ENCODE peak calls at places on chromosomes 13 and 19, in eight cellular contexts. One of them, this sample, is unnamed.

GRCh38 chr13:109787135-109787954 is 962 bp upstream of the IRS2 start:
- DNase-seq in uterus: peak
- DNase-seq in Peyer's patch: no peak
- DNase-seq in tibial artery: no peak
- DNase-seq in CD8-positive, alpha-beta T cell: no peak
- DNase-seq in glutamatergic neuron: peak
- DNase-seq in fibroblast of mammary gland: peak
- DNase-seq in pancreas: peak
- DNase-seq in this sample: no peak

GRCh38 chr19:34332027-34332786 is 32.8 kb upstream of the GPI start:
- DNase-seq in CD8-positive, alpha-beta T cell: no peak
- DNase-seq in fibroblast of mammary gland: no peak
- DNase-seq in pancreas: no peak
- DNase-seq in uterus: no peak
- DNase-seq in glutamatergic neuron: no peak
- DNase-seq in Peyer's patch: no peak
- DNase-seq in tibial artery: no peak
- DNase-seq in this sample: no peak

GRCh38 chr13:34038326-34039068 is 220.5 kb downstream of the RFC3 start:
- DNase-seq in uterus: no peak
- DNase-seq in glutamatergic neuron: no peak
- DNase-seq in pancreas: no peak
- DNase-seq in Peyer's patch: no peak
- DNase-seq in fibroblast of mammary gland: no peak
- DNase-seq in CD8-positive, alpha-beta T cell: no peak
- DNase-seq in tibial artery: no peak
- DNase-seq in this sample: no peak

GRCh38 chr19:38714354-38714778 is 29.9 kb downstream of the CAPN12 start:
- DNase-seq in tibial artery: no peak
- DNase-seq in glutamatergic neuron: no peak
- DNase-seq in Peyer's patch: no peak
- DNase-seq in pancreas: no peak
- DNase-seq in fibroblast of mammary gland: no peak
- DNase-seq in CD8-positive, alpha-beta T cell: no peak
- DNase-seq in uterus: no peak
- DNase-seq in this sample: no peak

GRCh38 chr19:18839465-18840287 is 7.9 kb downstream of the UPF1 start:
- DNase-seq in CD8-positive, alpha-beta T cell: no peak
- DNase-seq in tibial artery: no peak
- DNase-seq in uterus: no peak
- DNase-seq in pancreas: no peak
- DNase-seq in Peyer's patch: no peak
- DNase-seq in fibroblast of mammary gland: no peak
- DNase-seq in glutamatergic neuron: no peak
- DNase-seq in this sample: no peak

GRCh38 chr13:33904431-33904830 is 86.5 kb downstream of the RFC3 start:
- DNase-seq in CD8-positive, alpha-beta T cell: no peak
- DNase-seq in tibial artery: no peak
- DNase-seq in pancreas: no peak
- DNase-seq in uterus: no peak
- DNase-seq in fibroblast of mammary gland: no peak
- DNase-seq in Peyer's patch: no peak
- DNase-seq in glutamatergic neuron: no peak
- DNase-seq in this sample: no peak

GRCh38 chr13:35514801-35515502 is 38.5 kb upstream of the MAB21L1 start:
- DNase-seq in CD8-positive, alpha-beta T cell: no peak
- DNase-seq in tibial artery: no peak
- DNase-seq in Peyer's patch: no peak
- DNase-seq in glutamatergic neuron: no peak
- DNase-seq in uterus: no peak
- DNase-seq in pancreas: no peak
- DNase-seq in fibroblast of mammary gland: no peak
- DNase-seq in this sample: no peak

GRCh38 chr19:9808855-9809646 is 9.8 kb downstream of the FBXL12 start:
- DNase-seq in CD8-positive, alpha-beta T cell: no peak
- DNase-seq in uterus: no peak
- DNase-seq in tibial artery: no peak
- DNase-seq in pancreas: no peak
- DNase-seq in fibroblast of mammary gland: no peak
- DNase-seq in glutamatergic neuron: no peak
- DNase-seq in Peyer's patch: no peak
- DNase-seq in this sample: no peak

GRCh38 chr13:63307239-63307638 is 1891.6 kb upstream of the PCDH20 start:
- DNase-seq in fibroblast of mammary gland: no peak
- DNase-seq in tibial artery: no peak
- DNase-seq in Peyer's patch: no peak
- DNase-seq in glutamatergic neuron: no peak
- DNase-seq in uterus: no peak
- DNase-seq in CD8-positive, alpha-beta T cell: no peak
- DNase-seq in pancreas: no peak
- DNase-seq in this sample: no peak

GRCh38 chr13:45370922-45371406 is 30.0 kb upstream of the TPT1 start:
- DNase-seq in Peyer's patch: peak
- DNase-seq in tibial artery: peak
- DNase-seq in glutamatergic neuron: peak
- DNase-seq in pancreas: peak
- DNase-seq in uterus: peak
- DNase-seq in CD8-positive, alpha-beta T cell: peak
- DNase-seq in fibroblast of mammary gland: peak
- DNase-seq in this sample: peak
- TF ChIP-seq CTCF in Peyer's patch: peak
- TF ChIP-seq CTCF in tibial artery: peak
- TF ChIP-seq CTCF in glutamatergic neuron: peak
- TF ChIP-seq CTCF in pancreas: peak
- TF ChIP-seq CTCF in uterus: peak
- TF ChIP-seq CTCF in CD8-positive, alpha-beta T cell: peak
- TF ChIP-seq CTCF in fibroblast of mammary gland: peak
- TF ChIP-seq CTCF in this sample: peak

GRCh38 chr13:45464141-45464686 is 525 bp upstream of the COG3 start:
- DNase-seq in glutamatergic neuron: no peak
- DNase-seq in Peyer's patch: no peak
- DNase-seq in uterus: peak
- DNase-seq in pancreas: peak
- DNase-seq in CD8-positive, alpha-beta T cell: no peak
- DNase-seq in fibroblast of mammary gland: no peak
- DNase-seq in tibial artery: no peak
- DNase-seq in this sample: no peak
- TF ChIP-seq CTCF in glutamatergic neuron: peak
- TF ChIP-seq CTCF in Peyer's patch: no peak
- TF ChIP-seq CTCF in uterus: peak
- TF ChIP-seq CTCF in pancreas: no peak
- TF ChIP-seq CTCF in CD8-positive, alpha-beta T cell: peak
- TF ChIP-seq CTCF in fibroblast of mammary gland: no peak
- TF ChIP-seq CTCF in tibial artery: no peak
- TF ChIP-seq CTCF in this sample: peak

GRCh38 chr19:16661480-16662034 is 618 bp downstream of the TMEM38A start:
- DNase-seq in uterus: peak
- DNase-seq in fibroblast of mammary gland: no peak
- DNase-seq in CD8-positive, alpha-beta T cell: no peak
- DNase-seq in pancreas: peak
- DNase-seq in glutamatergic neuron: peak
- DNase-seq in Peyer's patch: peak
- DNase-seq in tibial artery: peak
- DNase-seq in this sample: no peak

GRCh38 chr19:16659464-16659831 is 496 bp downstream of the SMIM7 start:
- DNase-seq in pancreas: no peak
- DNase-seq in uterus: no peak
- DNase-seq in CD8-positive, alpha-beta T cell: no peak
- DNase-seq in tibial artery: no peak
- DNase-seq in Peyer's patch: no peak
- DNase-seq in glutamatergic neuron: no peak
- DNase-seq in fibroblast of mammary gland: no peak
- DNase-seq in this sample: no peak

GRCh38 chr19:16660763-16661479 is at the start of gene TMEM38A:
- DNase-seq in pancreas: peak
- DNase-seq in uterus: peak
- DNase-seq in Peyer's patch: peak
- DNase-seq in CD8-positive, alpha-beta T cell: peak
- DNase-seq in tibial artery: peak
- DNase-seq in fibroblast of mammary gland: no peak
- DNase-seq in glutamatergic neuron: peak
- DNase-seq in this sample: peak

GRCh38 chr19:16657384-16657783 is 2.6 kb downstream of the SMIM7 start:
- DNase-seq in fibroblast of mammary gland: no peak
- DNase-seq in CD8-positive, alpha-beta T cell: no peak
- DNase-seq in tibial artery: no peak
- DNase-seq in glutamatergic neuron: no peak
- DNase-seq in uterus: no peak
- DNase-seq in pancreas: no peak
- DNase-seq in Peyer's patch: no peak
- DNase-seq in this sample: no peak

DNA sequence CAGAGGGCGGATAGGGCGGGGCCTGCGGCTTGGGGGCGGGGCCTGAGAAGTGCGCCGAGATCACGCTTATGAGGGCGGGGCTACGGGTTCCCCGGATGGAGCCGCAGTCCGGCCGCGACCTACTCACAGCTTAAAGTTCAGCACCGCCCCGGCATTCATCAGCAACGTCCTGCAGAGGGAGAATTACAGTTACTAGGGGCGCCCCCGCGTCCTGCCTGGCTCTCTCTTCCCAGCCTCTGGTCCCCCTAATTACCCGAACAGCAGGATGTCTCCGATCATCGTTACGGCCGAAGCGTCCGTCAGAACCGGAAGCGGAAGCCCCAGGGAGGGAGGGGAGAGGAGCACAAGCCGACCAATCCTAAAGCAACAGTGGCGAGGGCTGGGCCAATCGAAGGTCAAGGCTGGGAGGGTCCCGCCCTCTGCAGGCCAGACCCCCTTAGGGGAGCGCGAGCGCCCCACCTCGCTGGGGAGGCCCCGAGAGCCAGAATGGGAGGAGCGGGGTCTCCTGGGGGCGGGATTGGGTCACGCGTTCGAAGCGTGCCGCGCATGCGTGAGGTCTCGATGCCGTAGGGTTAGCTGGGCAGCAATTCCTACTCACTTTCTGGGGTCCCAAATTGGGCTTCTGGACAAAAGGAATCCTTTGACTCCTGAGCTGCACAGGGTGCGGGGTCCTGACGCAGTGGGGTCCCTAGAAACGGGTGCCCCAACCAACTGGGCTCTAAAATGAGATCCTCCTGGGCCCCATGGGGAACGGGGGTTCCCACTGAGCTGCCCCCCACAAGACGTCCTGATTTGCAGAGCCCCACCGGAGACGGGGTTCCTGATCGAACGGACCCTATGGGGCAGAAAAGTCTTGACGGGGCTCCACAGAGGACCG is at the start of gene SMIM7:
- DNase-seq in tibial artery: peak
- DNase-seq in Peyer's patch: peak
- DNase-seq in uterus: peak
- DNase-seq in glutamatergic neuron: peak
- DNase-seq in CD8-positive, alpha-beta T cell: peak
- DNase-seq in fibroblast of mammary gland: peak
- DNase-seq in pancreas: peak
- DNase-seq in this sample: peak
- TF ChIP-seq CTCF in tibial artery: no peak
- TF ChIP-seq CTCF in Peyer's patch: peak
- TF ChIP-seq CTCF in uterus: no peak
- TF ChIP-seq CTCF in glutamatergic neuron: peak
- TF ChIP-seq CTCF in CD8-positive, alpha-beta T cell: no peak
- TF ChIP-seq CTCF in fibroblast of mammary gland: no peak
- TF ChIP-seq CTCF in pancreas: no peak
- TF ChIP-seq CTCF in this sample: no peak

DNA sequence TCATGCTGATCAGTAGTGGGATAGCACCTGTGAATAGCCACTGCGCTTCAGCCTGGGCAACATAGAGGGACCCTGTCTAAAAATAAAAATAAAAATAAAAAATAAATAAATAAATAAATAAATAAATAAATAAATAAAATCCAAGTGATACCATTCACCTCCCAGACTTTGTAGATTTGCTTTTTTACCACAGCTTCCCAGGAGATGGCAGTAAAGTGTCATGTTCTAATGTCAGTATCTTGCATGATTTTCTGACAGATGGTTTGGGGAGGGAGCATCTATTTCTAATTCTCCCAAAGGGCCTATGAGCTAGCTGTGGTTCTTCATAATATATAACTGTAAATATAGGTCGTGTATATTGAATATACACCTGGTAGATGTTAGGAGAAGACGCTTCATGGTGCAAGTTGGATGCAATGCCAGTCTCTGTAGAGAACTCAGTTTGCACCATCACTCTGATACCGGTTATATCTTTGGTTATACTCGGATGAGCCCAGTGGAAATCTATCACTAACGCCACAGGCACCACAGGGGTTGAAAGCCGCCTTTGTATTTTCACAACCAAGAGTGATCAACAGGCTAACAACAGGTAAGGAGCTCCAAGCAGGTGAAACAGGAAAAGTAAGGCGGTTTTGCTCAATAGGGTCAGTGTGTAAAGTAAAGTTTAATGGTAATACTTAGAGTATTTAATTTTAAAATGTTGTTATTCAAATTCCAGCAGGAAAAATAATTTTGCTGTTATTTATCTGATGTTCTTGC is 13.9 kb downstream of the APLP1 start:
- DNase-seq in uterus: peak
- DNase-seq in pancreas: no peak
- DNase-seq in tibial artery: no peak
- DNase-seq in Peyer's patch: no peak
- DNase-seq in fibroblast of mammary gland: peak
- DNase-seq in CD8-positive, alpha-beta T cell: no peak
- DNase-seq in glutamatergic neuron: no peak
- DNase-seq in this sample: no peak
- TF ChIP-seq CTCF in uterus: peak
- TF ChIP-seq CTCF in pancreas: peak
- TF ChIP-seq CTCF in tibial artery: peak
- TF ChIP-seq CTCF in Peyer's patch: peak
- TF ChIP-seq CTCF in fibroblast of mammary gland: peak
- TF ChIP-seq CTCF in CD8-positive, alpha-beta T cell: peak
- TF ChIP-seq CTCF in glutamatergic neuron: peak
- TF ChIP-seq CTCF in this sample: peak

GRCh38 chr19:49489601-49490167 is 2.3 kb downstream of the RPL13A start:
- DNase-seq in Peyer's patch: peak
- DNase-seq in fibroblast of mammary gland: peak
- DNase-seq in CD8-positive, alpha-beta T cell: no peak
- DNase-seq in uterus: no peak
- DNase-seq in glutamatergic neuron: no peak
- DNase-seq in pancreas: no peak
- DNase-seq in tibial artery: no peak
- DNase-seq in this sample: no peak
- TF ChIP-seq CTCF in Peyer's patch: peak
- TF ChIP-seq CTCF in fibroblast of mammary gland: no peak
- TF ChIP-seq CTCF in CD8-positive, alpha-beta T cell: no peak
- TF ChIP-seq CTCF in uterus: no peak
- TF ChIP-seq CTCF in glutamatergic neuron: no peak
- TF ChIP-seq CTCF in pancreas: no peak
- TF ChIP-seq CTCF in tibial artery: no peak
- TF ChIP-seq CTCF in this sample: no peak

GRCh38 chr19:5515737-5516136 is 52.0 kb downstream of the TINCR start:
- DNase-seq in pancreas: no peak
- DNase-seq in tibial artery: no peak
- DNase-seq in Peyer's patch: no peak
- DNase-seq in fibroblast of mammary gland: no peak
- DNase-seq in uterus: no peak
- DNase-seq in CD8-positive, alpha-beta T cell: no peak
- DNase-seq in glutamatergic neuron: no peak
- DNase-seq in this sample: no peak
- TF ChIP-seq CTCF in pancreas: no peak
- TF ChIP-seq CTCF in tibial artery: no peak
- TF ChIP-seq CTCF in Peyer's patch: no peak
- TF ChIP-seq CTCF in fibroblast of mammary gland: peak
- TF ChIP-seq CTCF in uterus: no peak
- TF ChIP-seq CTCF in CD8-positive, alpha-beta T cell: no peak
- TF ChIP-seq CTCF in glutamatergic neuron: peak
- TF ChIP-seq CTCF in this sample: no peak